ENCODE peak calls at places on chromosome 11, in ten cellular contexts. One of them, this sample, is unnamed.

GRCh38 chr11:13776134-13776815 is 107.8 kb downstream of the FAR1 start:
- DNase-seq in ovary: no peak
- DNase-seq in A549: no peak
- DNase-seq in adrenal gland: no peak
- DNase-seq in uterus: no peak
- DNase-seq in endothelial cell of umbilical vein: no peak
- DNase-seq in HepG2: no peak
- DNase-seq in IMR-90: no peak
- DNase-seq in spleen: no peak
- DNase-seq in body of pancreas: no peak
- DNase-seq in this sample: no peak

GRCh38 chr11:45333506-45333971 is 47.4 kb upstream of the SYT13 start:
- DNase-seq in adrenal gland: peak; percentile 46
- DNase-seq in body of pancreas: peak; percentile 65
- DNase-seq in spleen: no peak
- DNase-seq in endothelial cell of umbilical vein: peak; percentile 49
- DNase-seq in ovary: peak; percentile 54
- DNase-seq in A549: peak; percentile 52
- DNase-seq in uterus: peak; percentile 70
- DNase-seq in HepG2: peak; percentile 15
- DNase-seq in IMR-90: peak; percentile 65
- DNase-seq in this sample: peak; percentile 53

GRCh38 chr11:96869207-96869606 is 479.4 kb downstream of the JRKL start:
- DNase-seq in A549: no peak
- DNase-seq in IMR-90: no peak
- DNase-seq in ovary: no peak
- DNase-seq in body of pancreas: no peak
- DNase-seq in HepG2: no peak
- DNase-seq in spleen: no peak
- DNase-seq in adrenal gland: peak; percentile 35
- DNase-seq in uterus: no peak
- DNase-seq in endothelial cell of umbilical vein: no peak
- DNase-seq in this sample: no peak

GRCh38 chr11:76524461-76524860 is 79.6 kb downstream of the EMSY start:
- DNase-seq in body of pancreas: no peak
- DNase-seq in endothelial cell of umbilical vein: no peak
- DNase-seq in A549: no peak
- DNase-seq in HepG2: peak; percentile 36
- DNase-seq in spleen: no peak
- DNase-seq in ovary: no peak
- DNase-seq in uterus: no peak
- DNase-seq in IMR-90: peak; percentile 54
- DNase-seq in adrenal gland: no peak
- DNase-seq in this sample: no peak

GRCh38 chr11:95985174-95985808 is 61.4 kb upstream of the MTMR2 start:
- DNase-seq in spleen: no peak
- DNase-seq in body of pancreas: no peak
- DNase-seq in IMR-90: peak; percentile 60
- DNase-seq in uterus: no peak
- DNase-seq in adrenal gland: no peak
- DNase-seq in ovary: no peak
- DNase-seq in endothelial cell of umbilical vein: no peak
- DNase-seq in HepG2: no peak
- DNase-seq in A549: no peak
- DNase-seq in this sample: no peak

GRCh38 chr11:64385953-64386704 is 27.2 kb downstream of the RPS6KA4 start:
- DNase-seq in spleen: no peak
- DNase-seq in uterus: no peak
- DNase-seq in body of pancreas: no peak
- DNase-seq in A549: no peak
- DNase-seq in IMR-90: peak; percentile 35
- DNase-seq in HepG2: peak; percentile 33
- DNase-seq in ovary: no peak
- DNase-seq in endothelial cell of umbilical vein: no peak
- DNase-seq in adrenal gland: no peak
- DNase-seq in this sample: no peak

GRCh38 chr11:93054279-93054678 is 84.8 kb downstream of the MTNR1B start:
- DNase-seq in ovary: no peak
- DNase-seq in adrenal gland: no peak
- DNase-seq in HepG2: no peak
- DNase-seq in body of pancreas: no peak
- DNase-seq in IMR-90: peak; percentile 40
- DNase-seq in spleen: no peak
- DNase-seq in A549: no peak
- DNase-seq in uterus: no peak
- DNase-seq in endothelial cell of umbilical vein: no peak
- DNase-seq in this sample: no peak

GRCh38 chr11:49208006-49208721 is at the start of gene FOLH1:
- DNase-seq in adrenal gland: peak; percentile 29
- DNase-seq in spleen: peak; percentile 75
- DNase-seq in IMR-90: no peak
- DNase-seq in A549: peak; percentile 2
- DNase-seq in ovary: peak; percentile 23
- DNase-seq in HepG2: no peak
- DNase-seq in body of pancreas: peak; percentile 14
- DNase-seq in endothelial cell of umbilical vein: peak; percentile 6
- DNase-seq in uterus: peak; percentile 11
- DNase-seq in this sample: peak; percentile 47

GRCh38 chr11:68214173-68215086 is 1.3 kb upstream of the KMT5B start:
- DNase-seq in IMR-90: no peak
- DNase-seq in spleen: peak; percentile 89
- DNase-seq in uterus: peak; percentile 26
- DNase-seq in adrenal gland: peak; percentile 29
- DNase-seq in ovary: peak; percentile 62
- DNase-seq in endothelial cell of umbilical vein: peak; percentile 17
- DNase-seq in A549: no peak
- DNase-seq in body of pancreas: peak; percentile 20
- DNase-seq in HepG2: no peak
- DNase-seq in this sample: no peak

GRCh38 chr11:68215087-68215445 is 2.0 kb upstream of the KMT5B start:
- DNase-seq in IMR-90: no peak
- DNase-seq in HepG2: no peak
- DNase-seq in A549: no peak
- DNase-seq in adrenal gland: no peak
- DNase-seq in body of pancreas: no peak
- DNase-seq in ovary: peak; percentile 30
- DNase-seq in uterus: no peak
- DNase-seq in endothelial cell of umbilical vein: no peak
- DNase-seq in spleen: no peak
- DNase-seq in this sample: no peak

GRCh38 chr11:68212421-68213134 is 518 bp downstream of the KMT5B start:
- DNase-seq in adrenal gland: peak; percentile 82
- DNase-seq in A549: peak; percentile 76
- DNase-seq in ovary: peak; percentile 80
- DNase-seq in endothelial cell of umbilical vein: peak; percentile 63
- DNase-seq in uterus: peak; percentile 75
- DNase-seq in body of pancreas: peak; percentile 77
- DNase-seq in IMR-90: peak; percentile 75
- DNase-seq in HepG2: peak; percentile 65
- DNase-seq in spleen: peak; percentile 90
- DNase-seq in this sample: peak; percentile 85

GRCh38 chr11:68213135-68213515 is at the start of gene KMT5B:
- DNase-seq in uterus: peak; percentile 55
- DNase-seq in adrenal gland: peak; percentile 52
- DNase-seq in endothelial cell of umbilical vein: no peak
- DNase-seq in IMR-90: peak; percentile 54
- DNase-seq in body of pancreas: peak; percentile 56
- DNase-seq in spleen: no peak
- DNase-seq in ovary: peak; percentile 83
- DNase-seq in HepG2: no peak
- DNase-seq in A549: no peak
- DNase-seq in this sample: peak; percentile 70

GRCh38 chr11:68213555-68214172 is 568 bp upstream of the KMT5B start:
- DNase-seq in IMR-90: peak; percentile 96
- DNase-seq in body of pancreas: peak; percentile 90
- DNase-seq in endothelial cell of umbilical vein: peak; percentile 87
- DNase-seq in ovary: peak; percentile 92
- DNase-seq in A549: peak; percentile 66
- DNase-seq in adrenal gland: peak; percentile 86
- DNase-seq in HepG2: peak; percentile 76
- DNase-seq in uterus: peak; percentile 90
- DNase-seq in spleen: peak; percentile 95
- DNase-seq in this sample: peak; percentile 82
- TF ChIP-seq POLR2A in IMR-90: peak; percentile 93
- TF ChIP-seq POLR2A in body of pancreas: peak; percentile 98
- TF ChIP-seq POLR2A in endothelial cell of umbilical vein: peak; percentile 99
- TF ChIP-seq POLR2A in ovary: peak; percentile 73
- TF ChIP-seq POLR2A in A549: peak; percentile 98
- TF ChIP-seq POLR2A in adrenal gland: peak; percentile 95
- TF ChIP-seq POLR2A in HepG2: peak; percentile 97
- TF ChIP-seq POLR2A in uterus: peak; percentile 58
- TF ChIP-seq POLR2A in spleen: peak; percentile 95
- TF ChIP-seq POLR2A in this sample: peak; percentile 97

GRCh38 chr11:57641426-57641825 is 8.3 kb downstream of the YPEL4 start:
- DNase-seq in uterus: no peak
- DNase-seq in IMR-90: peak; percentile 69
- DNase-seq in spleen: no peak
- DNase-seq in adrenal gland: no peak
- DNase-seq in body of pancreas: peak; percentile 45
- DNase-seq in ovary: no peak
- DNase-seq in endothelial cell of umbilical vein: peak; percentile 46
- DNase-seq in HepG2: peak; percentile 47
- DNase-seq in A549: peak; percentile 78
- DNase-seq in this sample: no peak

GRCh38 chr11:57639321-57640067 is 10.2 kb downstream of the YPEL4 start:
- DNase-seq in uterus: no peak
- DNase-seq in adrenal gland: no peak
- DNase-seq in A549: no peak
- DNase-seq in body of pancreas: no peak
- DNase-seq in spleen: no peak
- DNase-seq in endothelial cell of umbilical vein: peak; percentile 42
- DNase-seq in IMR-90: peak; percentile 57
- DNase-seq in HepG2: peak; percentile 58
- DNase-seq in ovary: peak; percentile 45
- DNase-seq in this sample: no peak

GRCh38 chr11:57638811-57639320 is 10.8 kb downstream of the YPEL4 start:
- DNase-seq in A549: no peak
- DNase-seq in body of pancreas: no peak
- DNase-seq in IMR-90: no peak
- DNase-seq in HepG2: no peak
- DNase-seq in uterus: no peak
- DNase-seq in spleen: no peak
- DNase-seq in ovary: peak; percentile 46
- DNase-seq in endothelial cell of umbilical vein: no peak
- DNase-seq in adrenal gland: no peak
- DNase-seq in this sample: no peak

GRCh38 chr11:57640068-57640800 is 9.5 kb downstream of the YPEL4 start:
- DNase-seq in endothelial cell of umbilical vein: no peak
- DNase-seq in body of pancreas: no peak
- DNase-seq in A549: no peak
- DNase-seq in HepG2: no peak
- DNase-seq in IMR-90: no peak
- DNase-seq in ovary: no peak
- DNase-seq in uterus: no peak
- DNase-seq in spleen: no peak
- DNase-seq in adrenal gland: no peak
- DNase-seq in this sample: no peak

DNA sequence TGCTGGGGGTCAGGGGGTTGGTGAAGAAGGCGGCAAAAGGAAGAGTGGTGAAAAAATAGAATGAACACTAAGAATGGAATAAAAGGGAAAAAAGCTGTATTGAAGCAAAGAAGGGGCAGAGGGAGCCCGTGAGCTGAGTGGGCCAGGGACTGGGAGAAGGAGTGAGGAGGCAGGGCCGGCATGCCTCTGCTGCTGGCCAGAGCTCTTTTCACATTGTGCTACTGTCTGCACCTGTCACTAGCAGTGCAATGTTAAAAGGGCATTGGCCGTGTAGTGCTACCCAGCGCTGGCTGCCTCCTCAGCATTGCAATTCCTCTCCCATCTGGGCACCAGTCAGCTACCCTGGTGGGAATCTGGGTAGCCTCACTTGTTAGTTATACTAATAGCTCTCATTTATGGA is 8.7 kb downstream of the YPEL4 start:
- DNase-seq in ovary: no peak
- DNase-seq in body of pancreas: no peak
- DNase-seq in HepG2: no peak
- DNase-seq in IMR-90: no peak
- DNase-seq in spleen: no peak
- DNase-seq in adrenal gland: no peak
- DNase-seq in A549: no peak
- DNase-seq in uterus: no peak
- DNase-seq in endothelial cell of umbilical vein: no peak
- DNase-seq in this sample: no peak
- TF ChIP-seq CTCF in ovary: no peak
- TF ChIP-seq CTCF in body of pancreas: peak; percentile 3
- TF ChIP-seq CTCF in HepG2: peak; percentile 28
- TF ChIP-seq CTCF in IMR-90: peak; percentile 50
- TF ChIP-seq CTCF in spleen: no peak
- TF ChIP-seq CTCF in adrenal gland: no peak
- TF ChIP-seq CTCF in A549: no peak
- TF ChIP-seq CTCF in uterus: no peak
- TF ChIP-seq CTCF in endothelial cell of umbilical vein: peak; percentile 6
- TF ChIP-seq CTCF in this sample: no peak

GRCh38 chr11:88487646-88488045 is 150.1 kb upstream of the CTSC start:
- DNase-seq in uterus: no peak
- DNase-seq in A549: no peak
- DNase-seq in spleen: no peak
- DNase-seq in endothelial cell of umbilical vein: no peak
- DNase-seq in body of pancreas: no peak
- DNase-seq in HepG2: no peak
- DNase-seq in IMR-90: no peak
- DNase-seq in ovary: no peak
- DNase-seq in adrenal gland: no peak
- DNase-seq in this sample: no peak

GRCh38 chr11:88478136-88478785 is 140.7 kb upstream of the CTSC start:
- DNase-seq in body of pancreas: no peak
- DNase-seq in IMR-90: peak; percentile 17
- DNase-seq in uterus: no peak
- DNase-seq in adrenal gland: no peak
- DNase-seq in spleen: no peak
- DNase-seq in A549: no peak
- DNase-seq in ovary: no peak
- DNase-seq in endothelial cell of umbilical vein: no peak
- DNase-seq in HepG2: no peak
- DNase-seq in this sample: no peak

GRCh38 chr11:88484873-88485621 is 147.5 kb upstream of the CTSC start:
- DNase-seq in IMR-90: peak; percentile 23
- DNase-seq in body of pancreas: peak; percentile 32
- DNase-seq in spleen: peak; percentile 74
- DNase-seq in endothelial cell of umbilical vein: peak; percentile 37
- DNase-seq in uterus: no peak
- DNase-seq in HepG2: peak; percentile 50
- DNase-seq in ovary: no peak
- DNase-seq in A549: peak; percentile 36
- DNase-seq in adrenal gland: peak; percentile 40
- DNase-seq in this sample: no peak

GRCh38 chr11:88480217-88480616 is 142.7 kb upstream of the CTSC start:
- DNase-seq in adrenal gland: peak; percentile 15
- DNase-seq in ovary: no peak
- DNase-seq in body of pancreas: peak; percentile 9
- DNase-seq in IMR-90: peak; percentile 86
- DNase-seq in uterus: peak; percentile 56
- DNase-seq in HepG2: no peak
- DNase-seq in endothelial cell of umbilical vein: peak; percentile 86
- DNase-seq in A549: no peak
- DNase-seq in spleen: no peak
- DNase-seq in this sample: no peak

GRCh38 chr11:88482871-88483301 is 145.3 kb upstream of the CTSC start:
- DNase-seq in endothelial cell of umbilical vein: no peak
- DNase-seq in A549: no peak
- DNase-seq in body of pancreas: no peak
- DNase-seq in spleen: no peak
- DNase-seq in HepG2: no peak
- DNase-seq in IMR-90: peak; percentile 65
- DNase-seq in adrenal gland: no peak
- DNase-seq in uterus: no peak
- DNase-seq in ovary: no peak
- DNase-seq in this sample: no peak
- H3K27ac ChIP-seq in endothelial cell of umbilical vein: no peak overlapping the region
- H3K27ac ChIP-seq in A549: no peak overlapping the region
- H3K27ac ChIP-seq in body of pancreas: no peak overlapping the region
- H3K27ac ChIP-seq in spleen: no peak overlapping the region
- H3K27ac ChIP-seq in HepG2: no peak overlapping the region
- H3K27ac ChIP-seq in IMR-90: no peak overlapping the region
- H3K27ac ChIP-seq in adrenal gland: no peak overlapping the region
- H3K27ac ChIP-seq in uterus: no peak overlapping the region
- H3K27ac ChIP-seq in ovary: no peak overlapping the region
- H3K27ac ChIP-seq in this sample: no peak overlapping the region

GRCh38 chr11:103091810-103092524 is at the start of gene DCUN1D5:
- DNase-seq in HepG2: peak; percentile 91
- DNase-seq in IMR-90: peak; percentile 94
- DNase-seq in adrenal gland: peak; percentile 98
- DNase-seq in endothelial cell of umbilical vein: peak; percentile 96
- DNase-seq in spleen: peak; percentile 100
- DNase-seq in ovary: peak; percentile 96
- DNase-seq in A549: peak; percentile 84
- DNase-seq in body of pancreas: peak; percentile 98
- DNase-seq in uterus: peak; percentile 96
- DNase-seq in this sample: peak; percentile 99
- TF ChIP-seq POLR2A in HepG2: peak; percentile 84
- TF ChIP-seq POLR2A in IMR-90: peak; percentile 92
- TF ChIP-seq POLR2A in adrenal gland: peak; percentile 90
- TF ChIP-seq POLR2A in endothelial cell of umbilical vein: peak; percentile 97
- TF ChIP-seq POLR2A in spleen: peak; percentile 32
- TF ChIP-seq POLR2A in ovary: peak; percentile 49
- TF ChIP-seq POLR2A in A549: peak; percentile 90
- TF ChIP-seq POLR2A in body of pancreas: peak; percentile 85
- TF ChIP-seq POLR2A in uterus: peak; percentile 47
- TF ChIP-seq POLR2A in this sample: peak; percentile 64